ENCODE peak calls at places on chromosomes 2 and 18, in eight cellular contexts. Y is ovary, A is BJ, H is kidney epithelial cell, Q is neural progenitor cell, R is astrocyte, I is cardiac muscle cell, P is K562. V is an unnamed sample.

GRCh38 chr2:168699834-168700417 is 102.5 kb upstream of the NOSTRIN start:
- DNase-seq in Y (peak; percentile 99), A (peak; percentile 27), H (no peak), Q (no peak), R (peak; percentile 52), I (peak; percentile 92), P (no peak), V (peak; percentile 49)

GRCh38 chr2:55807900-55808299 is 114.3 kb upstream of the PNPT1 start:
- DNase-seq in Y (no peak), A (no peak), H (no peak), Q (no peak), R (no peak), I (no peak), P (no peak), V (no peak)

GRCh38 chr2:42089340-42089925 is 41.6 kb downstream of the PKDCC start:
- DNase-seq in Y (peak; percentile 48), A (no peak), H (no peak), Q (peak; percentile 82), R (no peak), I (peak; percentile 59), P (peak; percentile 85), V (no peak)

GRCh38 chr2:195813401-195813800 is 156.4 kb downstream of the SLC39A10 start:
- DNase-seq in Y (no peak), A (no peak), H (no peak), Q (no peak), R (peak; percentile 10), I (peak; percentile 48), P (no peak), V (no peak)

GRCh38 chr2:26563686-26564085 is 77.5 kb downstream of the CIB4 start:
- DNase-seq in Y (no peak), A (no peak), H (no peak), Q (no peak), R (no peak), I (no peak), P (no peak), V (no peak)

GRCh38 chr2:64825831-64826496 is 163.2 kb upstream of the SLC1A4 start:
- DNase-seq in Y (no peak), A (no peak), H (no peak), Q (no peak), R (no peak), I (no peak), P (no peak), V (no peak)

GRCh38 chr2:671787-672605 is 5.2 kb downstream of the TMEM18 start:
- DNase-seq in Y (no peak), A (no peak), H (no peak), Q (no peak), R (no peak), I (no peak), P (no peak), V (no peak)

GRCh38 chr2:15935675-15936074 is 4.7 kb upstream of the MYCN start:
- DNase-seq in Y (no peak), A (no peak), H (no peak), Q (no peak), R (no peak), I (no peak), P (no peak), V (no peak)

GRCh38 chr18:49764032-49764431 is 49.3 kb downstream of the ACAA2 start:
- DNase-seq in Y (no peak), A (no peak), H (no peak), Q (no peak), R (peak; percentile 45), I (peak; percentile 41), P (no peak), V (no peak)

GRCh38 chr18:12741351-12741750 is 38.5 kb downstream of the PSMG2 start:
- DNase-seq in Y (no peak), A (no peak), H (peak; percentile 25), Q (no peak), R (peak; percentile 21), I (peak; percentile 25), P (no peak), V (no peak)

GRCh38 chr2:148602918-148603561 is 41.5 kb upstream of the EPC2 start:
- DNase-seq in Y (no peak), A (no peak), H (no peak), Q (no peak), R (no peak), I (peak; percentile 14), P (no peak), V (no peak)

GRCh38 chr2:27916293-27917015 is 25.9 kb downstream of the BABAM2 start:
- DNase-seq in Y (no peak), A (no peak), H (no peak), Q (no peak), R (no peak), I (no peak), P (no peak), V (no peak)

GRCh38 chr2:172434821-172435607 is 7.6 kb downstream of the ITGA6 start:
- DNase-seq in Y (no peak), A (no peak), H (no peak), Q (peak; percentile 36), R (no peak), I (no peak), P (no peak), V (no peak)

GRCh38 chr2:145827235-145827634 is 1307.3 kb upstream of the ZEB2 start:
- DNase-seq in Y (no peak), A (no peak), H (no peak), Q (no peak), R (no peak), I (no peak), P (no peak), V (no peak)

GRCh38 chr2:165013944-165014619 is 58.8 kb upstream of the SLC38A11 start:
- DNase-seq in Y (no peak), A (no peak), H (no peak), Q (no peak), R (no peak), I (no peak), P (no peak), V (no peak)

GRCh38 chr18:3235846-3236245 is 11.8 kb upstream of the MYL12A start:
- DNase-seq in Y (no peak), A (no peak), H (no peak), Q (no peak), R (no peak), I (no peak), P (no peak), V (no peak)

GRCh38 chr2:43609304-43609883 is 13.6 kb upstream of the THADA start:
- DNase-seq in Y (no peak), A (no peak), H (peak; percentile 7), Q (peak; percentile 78), R (no peak), I (peak; percentile 63), P (peak; percentile 65), V (no peak)

GRCh38 chr2:196927318-196928225 is 1.1 kb upstream of the PGAP1 start:
- DNase-seq in Y (peak; percentile 12), A (no peak), H (no peak), Q (peak; percentile 45), R (peak; percentile 95), I (peak; percentile 74), P (no peak), V (no peak)

GRCh38 chr2:47490406-47490805 is 87.5 kb downstream of the MSH2 start:
- DNase-seq in Y (no peak), A (no peak), H (no peak), Q (no peak), R (no peak), I (no peak), P (no peak), V (no peak)

GRCh38 chr2:26530141-26530540 is 52.2 kb upstream of the OTOF start:
- DNase-seq in Y (no peak), A (no peak), H (no peak), Q (no peak), R (no peak), I (no peak), P (no peak), V (no peak)

GRCh38 chr18:62925031-62925688 is 209.8 kb downstream of the PHLPP1 start:
- DNase-seq in Y (no peak), A (no peak), H (peak; percentile 37), Q (no peak), R (peak; percentile 40), I (no peak), P (no peak), V (no peak)

GRCh38 chr2:126916744-126917143 is 18.1 kb downstream of the TEX51 start:
- DNase-seq in Y (no peak), A (no peak), H (no peak), Q (no peak), R (no peak), I (no peak), P (no peak), V (no peak)

GRCh38 chr2:230418341-230419016 is 2.5 kb downstream of the SP100 start:
- DNase-seq in Y (peak; percentile 31), A (no peak), H (no peak), Q (no peak), R (peak; percentile 77), I (peak; percentile 64), P (peak; percentile 16), V (no peak)
- H3K4me3 ChIP-seq in Y (peak overlapping the region; percentile 53), A (peak overlapping the region; percentile 12), H (no peak overlapping the region), Q (no peak overlapping the region), R (peak overlapping the region; percentile 89), I (no peak overlapping the region), P (peak overlapping the region; percentile 22), V (no peak overlapping the region)

GRCh38 chr2:121125350-121125749 is 159.7 kb downstream of the TFCP2L1 start:
- DNase-seq in Y (no peak), A (no peak), H (no peak), Q (no peak), R (no peak), I (no peak), P (no peak), V (no peak)
- H3K27me3 ChIP-seq in Y (no peaks in the 10 kb centered on the region), A (peaks cover 14% of the 10 kb centered on the region), H (peaks cover 11% of the 10 kb centered on the region), Q (no peaks in the 10 kb centered on the region), R (peaks cover 14% of the 10 kb centered on the region), I (peaks cover 11% of the 10 kb centered on the region), P (peaks cover 38% of the 10 kb centered on the region), V (no peaks in the 10 kb centered on the region)

DNA sequence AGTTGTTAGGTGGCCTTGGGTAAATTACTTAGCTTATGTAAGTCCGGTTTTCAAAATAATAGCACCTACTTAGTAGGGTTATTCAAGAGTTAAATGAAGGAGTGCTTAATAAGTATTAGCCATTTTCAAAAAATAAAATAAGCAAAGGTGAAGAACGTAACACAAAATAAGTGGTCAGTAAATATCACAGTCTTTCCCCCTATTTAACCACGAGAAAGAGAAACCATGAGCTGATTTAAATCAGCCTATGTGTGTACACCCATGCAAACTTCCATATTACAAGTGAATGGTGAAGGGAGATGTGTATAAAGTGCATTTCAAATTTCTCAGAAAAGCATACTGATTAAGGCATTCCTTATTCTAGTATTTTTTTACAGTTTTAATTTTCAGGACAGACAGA is 2.2 kb downstream of the WIPF1 start:
- DNase-seq in Y (no peak), A (no peak), H (no peak), Q (no peak), R (no peak), I (no peak), P (no peak), V (no peak)
- H3K4me3 ChIP-seq in Y (no peak overlapping the region), A (no peak overlapping the region), H (no peak overlapping the region), Q (no peak overlapping the region), R (no peak overlapping the region), I (no peak overlapping the region), P (no peak overlapping the region), V (no peak overlapping the region)

DNA sequence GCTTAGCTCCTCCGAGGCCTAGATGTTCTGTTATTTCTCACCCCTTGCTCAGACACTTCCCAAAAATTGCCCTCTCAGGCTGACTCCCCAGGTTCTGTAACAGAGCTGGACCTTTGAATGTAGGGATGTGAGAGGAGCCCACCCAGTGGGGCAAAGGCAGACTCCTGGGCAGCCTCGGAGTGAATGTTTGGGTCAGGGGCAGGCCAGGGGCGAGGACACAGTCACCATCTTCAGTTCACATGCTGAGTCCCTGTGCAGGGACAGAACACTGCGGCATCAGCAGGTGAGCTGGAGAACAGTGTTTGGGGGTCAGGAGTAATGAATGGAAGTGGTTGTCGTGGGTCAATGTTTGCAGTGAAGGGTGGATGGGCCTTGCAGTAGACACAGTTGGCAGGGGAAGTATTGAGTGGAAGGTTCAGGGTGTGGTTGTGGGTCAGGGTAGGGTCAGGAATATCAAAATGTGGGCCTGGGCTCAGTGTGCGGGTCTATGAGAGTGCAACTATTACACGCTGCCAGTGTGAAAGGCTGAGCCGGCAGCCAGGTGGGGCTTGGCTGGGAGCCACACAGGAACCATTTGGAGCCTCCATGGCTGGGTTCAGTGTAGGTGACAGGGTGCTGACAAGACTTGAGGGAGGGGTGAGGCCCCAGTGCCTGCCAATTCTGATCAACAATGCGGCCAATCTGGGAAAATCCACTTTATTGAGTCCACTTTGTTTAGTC is 4.4 kb downstream of the IHH start:
- DNase-seq in Y (no peak), A (no peak), H (no peak), Q (no peak), R (no peak), I (no peak), P (no peak), V (no peak)
- H3K27me3 ChIP-seq in Y (peaks cover 3% of the 10 kb centered on the region), A (peaks cover 48% of the 10 kb centered on the region), H (peaks cover 74% of the 10 kb centered on the region), Q (peaks cover 100% of the 10 kb centered on the region), R (peaks cover 62% of the 10 kb centered on the region), I (peaks cover 99% of the 10 kb centered on the region), P (peaks cover 54% of the 10 kb centered on the region), V (peaks cover 49% of the 10 kb centered on the region)